ENCODE peak calls at places on chromosomes 1 and 21, in five cellular contexts. G is WTC11, P is GM12878, W is K562, V is HepG2. E is an unnamed sample.

GRCh38 chr1:31218705-31219104 is 21.0 kb downstream of the NKAIN1 start:
- DNase-seq in G (no peak), P (no peak), W (no peak), V (no peak), E (no peak)

GRCh38 chr1:94726981-94727685 is 93.0 kb upstream of the SLC44A3 start:
- DNase-seq in G (no peak), P (no peak), W (no peak), V (peak; percentile 30), E (no peak)

GRCh38 chr1:226862900-226863299 is 7.5 kb upstream of the PSEN2 start:
- DNase-seq in G (no peak), P (no peak), W (no peak), V (no peak), E (peak; percentile 22)

GRCh38 chr1:15966081-15966955 is 9.6 kb downstream of the ZBTB17 start:
- DNase-seq in G (no peak), P (peak; percentile 94), W (no peak), V (peak; percentile 20), E (no peak)

GRCh38 chr1:108643492-108644333 is 17.2 kb downstream of the HENMT1 start:
- DNase-seq in G (no peak), P (peak; percentile 16), W (peak; percentile 32), V (peak; percentile 37), E (no peak)

GRCh38 chr1:22896184-22896583 is 76.5 kb downstream of the LACTBL1 start:
- DNase-seq in G (no peak), P (no peak), W (no peak), V (no peak), E (no peak)

GRCh38 chr21:44459712-44460440 is 4.6 kb downstream of the LRRC3 start:
- DNase-seq in G (no peak), P (no peak), W (no peak), V (no peak), E (no peak)

GRCh38 chr1:221832151-221832550 is 90.3 kb upstream of the DUSP10 start:
- DNase-seq in G (no peak), P (no peak), W (no peak), V (no peak), E (no peak)

GRCh38 chr1:234014208-234014607 is 109.7 kb downstream of the SLC35F3 start:
- DNase-seq in G (no peak), P (no peak), W (no peak), V (no peak), E (no peak)

GRCh38 chr1:81802601-81803422 is 2.1 kb downstream of the ADGRL2 start:
- DNase-seq in G (peak; percentile 61), P (no peak), W (no peak), V (no peak), E (peak; percentile 70)

GRCh38 chr1:62406576-62406975 is 30.3 kb upstream of the USP1 start:
- DNase-seq in G (no peak), P (no peak), W (no peak), V (no peak), E (no peak)

GRCh38 chr1:77469311-77469710 is 187.5 kb downstream of the AK5 start:
- DNase-seq in G (no peak), P (no peak), W (no peak), V (no peak), E (no peak)

GRCh38 chr1:194538453-194538852 is 1352.0 kb upstream of the B3GALT2 start:
- DNase-seq in G (no peak), P (no peak), W (no peak), V (no peak), E (no peak)

GRCh38 chr1:182259229-182259872 is 132.2 kb downstream of the GLUL start:
- DNase-seq in G (no peak), P (peak; percentile 66), W (peak; percentile 54), V (no peak), E (no peak)

GRCh38 chr1:156276532-156276931 is 6.1 kb downstream of the SMG5 start:
- DNase-seq in G (no peak), P (no peak), W (no peak), V (no peak), E (no peak)

GRCh38 chr1:212721388-212722247 is 22.0 kb upstream of the BATF3 start:
- DNase-seq in G (no peak), P (no peak), W (peak; percentile 27), V (peak; percentile 92), E (no peak)

GRCh38 chr1:30759718-30760281 is 2.2 kb upstream of the LAPTM5 start:
- DNase-seq in G (no peak), P (no peak), W (no peak), V (no peak), E (no peak)

GRCh38 chr1:54787604-54788003 is 13.5 kb downstream of the TTC22 start:
- DNase-seq in G (no peak), P (no peak), W (no peak), V (no peak), E (no peak)

GRCh38 chr1:9442266-9442846 is 96.9 kb upstream of the SLC25A33 start:
- DNase-seq in G (no peak), P (no peak), W (no peak), V (peak; percentile 33), E (no peak)

GRCh38 chr1:192809286-192810252 is 730 bp downstream of the RGS2 start:
- DNase-seq in G (peak; percentile 17), P (no peak), W (peak; percentile 18), V (no peak), E (no peak)

GRCh38 chr21:39523398-39523797 is 71.6 kb downstream of the SH3BGR start:
- DNase-seq in G (no peak), P (no peak), W (no peak), V (no peak), E (no peak)

GRCh38 chr1:6474815-6475282 is 8.9 kb upstream of the TNFRSF25 start:
- DNase-seq in G (peak; percentile 12), P (no peak), W (no peak), V (no peak), E (peak; percentile 53)

GRCh38 chr1:225897595-225898514 is 8.9 kb upstream of the LEFTY1 start:
- DNase-seq in G (no peak), P (no peak), W (no peak), V (peak; percentile 19), E (no peak)

GRCh38 chr1:225304996-225305395 is 122.8 kb downstream of the LBR start:
- DNase-seq in G (no peak), P (no peak), W (no peak), V (no peak), E (no peak)

GRCh38 chr1:94349853-94350252 is 68.3 kb upstream of the ABCD3 start:
- DNase-seq in G (no peak), P (no peak), W (no peak), V (no peak), E (no peak)

GRCh38 chr21:45994738-45995685 is 13.4 kb downstream of the COL6A1 start:
- DNase-seq in G (peak; percentile 10), P (no peak), W (no peak), V (no peak), E (no peak)

GRCh38 chr1:70778056-70778762 is 269.4 kb downstream of the PTGER3 start:
- DNase-seq in G (no peak), P (no peak), W (no peak), V (no peak), E (no peak)

GRCh38 chr1:25549273-25550154 is 6.1 kb downstream of the LDLRAP1 start:
- DNase-seq in G (no peak), P (peak; percentile 94), W (peak; percentile 97), V (peak; percentile 53), E (no peak)

GRCh38 chr21:31117046-31117916 is 79.0 kb upstream of the KRTAP19-8 start:
- DNase-seq in G (no peak), P (no peak), W (no peak), V (no peak), E (no peak)

GRCh38 chr21:15027056-15027455 is 37.7 kb downstream of the NRIP1 start:
- DNase-seq in G (no peak), P (no peak), W (no peak), V (no peak), E (no peak)

GRCh38 chr21:26956216-26956615 is 10.7 kb downstream of the ADAMTS5 start:
- DNase-seq in G (no peak), P (no peak), W (no peak), V (no peak), E (no peak)

GRCh38 chr1:3436451-3436850 is 18.0 kb upstream of the ARHGEF16 start:
- DNase-seq in G (no peak), P (no peak), W (no peak), V (no peak), E (no peak)

GRCh38 chr21:34909492-34910292 is 139.4 kb downstream of the RUNX1 start:
- DNase-seq in G (no peak), P (no peak), W (no peak), V (no peak), E (no peak)

GRCh38 chr1:29379438-29380073 is 143.2 kb downstream of the PTPRU start:
- DNase-seq in G (peak; percentile 47), P (peak; percentile 2), W (peak; percentile 64), V (peak; percentile 53), E (peak; percentile 44)
- TF ChIP-seq USF2 in G (no peak), P (no peak), W (no peak), V (no peak), E (no peak)

GRCh38 chr1:18653922-18654321 is 23.3 kb downstream of the PAX7 start:
- DNase-seq in G (no peak), P (no peak), W (no peak), V (no peak), E (peak; percentile 48)
- TF ChIP-seq SP1 in G (no peak), P (no peak), W (no peak), V (no peak), E (no peak)

GRCh38 chr1:33378976-33379375 is 51.9 kb downstream of the PHC2 start:
- DNase-seq in G (no peak), P (peak; percentile 25), W (no peak), V (no peak), E (no peak)
- TF ChIP-seq USF2 in G (no peak), P (no peak), W (no peak), V (no peak), E (no peak)

GRCh38 chr1:170067253-170067819 is 7.2 kb downstream of the KIFAP3 start:
- DNase-seq in G (no peak), P (peak; percentile 30), W (no peak), V (no peak), E (no peak)
- TF ChIP-seq SP1 in G (no peak), P (no peak), W (no peak), V (no peak), E (no peak)

DNA sequence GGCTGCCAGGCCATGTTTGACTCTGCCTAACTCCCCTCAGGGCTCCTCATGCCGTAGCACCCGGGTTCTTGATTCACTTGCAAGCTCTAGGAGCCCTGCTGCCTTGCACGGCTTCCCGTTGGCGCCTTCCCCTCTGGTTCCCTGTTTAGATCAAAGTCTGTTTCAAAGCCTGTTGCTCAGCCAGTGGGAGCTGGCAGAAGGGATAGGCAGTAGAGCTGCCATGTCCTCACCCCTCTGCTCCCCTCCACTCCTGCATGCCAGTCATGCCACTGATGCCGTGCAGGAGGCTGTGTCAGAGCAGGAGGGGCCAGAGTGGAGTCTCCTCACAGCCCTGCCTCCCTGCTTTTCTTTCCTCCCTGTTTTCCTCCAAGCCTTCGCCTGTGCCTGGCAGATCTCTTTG is 26.5 kb downstream of the HMGCS2 start:
- DNase-seq in G (no peak), P (no peak), W (no peak), V (no peak), E (no peak)
- TF ChIP-seq USF2 in G (no peak), P (no peak), W (no peak), V (no peak), E (no peak)